ENCODE peak calls at places on chromosomes 1 and 21, in four cellular contexts. B is left ventricle myocardium inferior; Q is CD8-positive, alpha-beta memory T cell; G is transverse colon. A is an unnamed sample. For H3K4me1, the result is how much of the 10 kb centered on the place peaks cover.

GRCh38 chr1:208851376-208851775 is 607.2 kb upstream of the PLXNA2 start:
- DNase-seq in Q (no peak), B (no peak), G (no peak), A (no peak)

GRCh38 chr1:12172959-12173358 is 6.2 kb downstream of the TNFRSF1B start:
- DNase-seq in G (no peak), B (no peak), Q (no peak), A (no peak)

GRCh38 chr1:27719286-27720251 is 6.2 kb upstream of the FAM76A start:
- DNase-seq in G (no peak), Q (no peak), B (no peak), A (no peak)

GRCh38 chr1:81549588-81550127 is 251.1 kb upstream of the ADGRL2 start:
- DNase-seq in Q (no peak), G (no peak), B (no peak), A (no peak)

GRCh38 chr1:153805042-153805745 is 30.0 kb downstream of the SLC27A3 start:
- DNase-seq in B (no peak), G (peak), Q (peak), A (no peak)

GRCh38 chr1:147496571-147496970 is 44.7 kb upstream of the BCL9 start:
- DNase-seq in B (peak), G (peak), Q (no peak), A (peak)

GRCh38 chr1:183946309-183946591 is 91.3 kb downstream of the COLGALT2 start:
- DNase-seq in G (no peak), Q (no peak), B (no peak), A (no peak)

GRCh38 chr1:212608956-212609700 is 567 bp downstream of the ATF3 start:
- DNase-seq in G (peak), B (peak), Q (peak), A (peak)

GRCh38 chr21:25561668-25562641 is 45.3 kb downstream of the MRPL39 start:
- DNase-seq in G (peak), B (peak), Q (peak), A (peak)

GRCh38 chr1:55506686-55507577 is 291.8 kb upstream of the USP24 start:
- DNase-seq in B (no peak), G (peak), Q (no peak), A (no peak)

GRCh38 chr1:15835205-15835740 is 12.2 kb upstream of the SPEN start:
- DNase-seq in Q (no peak), G (peak), B (no peak), A (no peak)

GRCh38 chr1:94496076-94496755 is 45.3 kb downstream of the F3 start:
- DNase-seq in B (no peak), Q (no peak), G (no peak), A (no peak)

GRCh38 chr1:203539831-203540546 is 46.0 kb downstream of the OPTC start:
- DNase-seq in G (no peak), Q (no peak), B (no peak), A (peak)

GRCh38 chr1:63051356-63051755 is 267.4 kb downstream of the ATG4C start:
- DNase-seq in Q (no peak), G (no peak), B (no peak), A (no peak)

GRCh38 chr1:230306158-230306557 is 120.0 kb downstream of the PGBD5 start:
- DNase-seq in G (no peak), B (no peak), Q (no peak), A (peak)

GRCh38 chr1:187933562-187934419 is 1105.0 kb downstream of the PLA2G4A start:
- DNase-seq in Q (no peak), G (no peak), B (no peak), A (no peak)

GRCh38 chr1:55244476-55245109 is 29.4 kb upstream of the USP24 start:
- DNase-seq in G (no peak), Q (no peak), B (no peak), A (no peak)

GRCh38 chr1:48817505-48818114 is 40.9 kb upstream of the BEND5 start:
- DNase-seq in Q (no peak), B (peak), G (peak), A (peak)

GRCh38 chr1:205229399-205229861 is 1.7 kb downstream of the TMCC2 start:
- DNase-seq in G (peak), Q (peak), B (no peak), A (peak)

GRCh38 chr1:90550616-90551406 is 166.3 kb downstream of the BARHL2 start:
- DNase-seq in B (no peak), G (no peak), Q (no peak), A (no peak)

GRCh38 chr1:244749230-244750016 is 86.0 kb upstream of the COX20 start:
- DNase-seq in Q (no peak), B (no peak), G (no peak), A (no peak)

GRCh38 chr21:44840771-44841170 is 22.9 kb upstream of the SUMO3 start:
- DNase-seq in G (no peak), B (no peak), Q (no peak), A (no peak)

GRCh38 chr1:228543396-228543795 is 56.2 kb downstream of the RNF187 start:
- DNase-seq in B (no peak), G (no peak), Q (no peak), A (no peak)

GRCh38 chr1:38140025-38140487 is 93.5 kb upstream of the POU3F1 start:
- DNase-seq in G (no peak), B (no peak), Q (no peak), A (no peak)

GRCh38 chr1:198560093-198560638 is 19.7 kb upstream of the ATP6V1G3 start:
- DNase-seq in G (no peak), B (no peak), Q (no peak), A (no peak)

GRCh38 chr1:85258536-85259117 is 835 bp downstream of the C1orf52 start:
- DNase-seq in B (no peak), Q (no peak), G (no peak), A (no peak)

GRCh38 chr1:156804026-156804425 is 12.6 kb downstream of the SH2D2A start:
- DNase-seq in Q (no peak), G (no peak), B (no peak), A (no peak)

GRCh38 chr1:156804572-156805243 is 11.9 kb downstream of the SH2D2A start:
- DNase-seq in Q (no peak), G (no peak), B (no peak), A (no peak)

GRCh38 chr1:156801409-156802121 is 15.1 kb downstream of the SH2D2A start:
- DNase-seq in Q (no peak), B (peak), G (no peak), A (no peak)

GRCh38 chr1:156802421-156802820 is 14.2 kb downstream of the SH2D2A start:
- DNase-seq in B (no peak), G (no peak), Q (no peak), A (no peak)

GRCh38 chr1:156803086-156803851 is 13.4 kb downstream of the SH2D2A start:
- DNase-seq in B (no peak), G (no peak), Q (no peak), A (no peak)
- H3K4me1 ChIP-seq in B (half or more), G (under half), Q (under half), A (under half)

GRCh38 chr1:145955436-145955835 is 2.4 kb downstream of the LIX1L start:
- DNase-seq in B (no peak), Q (no peak), G (no peak), A (no peak)
- H3K4me1 ChIP-seq in B (half or more), Q (half or more), G (under half), A (half or more)

GRCh38 chr1:2400950-2401649 is 9.5 kb downstream of the RER1 start:
- DNase-seq in B (no peak), Q (no peak), G (no peak), A (no peak)

GRCh38 chr1:2402420-2402819 is 9.9 kb downstream of the PEX10 start:
- DNase-seq in B (no peak), G (no peak), Q (no peak), A (no peak)

GRCh38 chr1:2398871-2399270 is 7.2 kb downstream of the RER1 start:
- DNase-seq in B (no peak), G (no peak), Q (no peak), A (no peak)

GRCh38 chr1:2399890-2400575 is 8.4 kb downstream of the RER1 start:
- DNase-seq in Q (no peak), G (no peak), B (no peak), A (no peak)

DNA sequence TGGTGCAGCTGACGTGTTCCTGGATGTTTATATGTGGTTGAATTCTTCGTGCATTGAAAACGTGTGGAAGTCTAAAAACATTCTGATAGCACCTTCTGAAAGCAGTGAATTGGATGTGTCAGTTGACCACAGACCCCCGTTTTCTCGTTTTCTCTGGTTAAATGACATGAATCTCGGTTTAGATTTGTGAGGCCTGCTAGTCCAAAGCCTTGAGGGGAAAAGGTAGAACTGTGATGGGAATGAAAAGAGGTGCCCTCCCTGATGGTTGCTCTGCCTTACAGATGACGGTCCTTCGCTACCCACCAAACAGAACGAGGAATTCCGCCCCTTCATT is 8.9 kb downstream of the RER1 start:
- DNase-seq in B (no peak), G (no peak), Q (no peak), A (no peak)
- H3K4me1 ChIP-seq in B (under half), G (under half), Q (under half), A (under half)

DNA sequence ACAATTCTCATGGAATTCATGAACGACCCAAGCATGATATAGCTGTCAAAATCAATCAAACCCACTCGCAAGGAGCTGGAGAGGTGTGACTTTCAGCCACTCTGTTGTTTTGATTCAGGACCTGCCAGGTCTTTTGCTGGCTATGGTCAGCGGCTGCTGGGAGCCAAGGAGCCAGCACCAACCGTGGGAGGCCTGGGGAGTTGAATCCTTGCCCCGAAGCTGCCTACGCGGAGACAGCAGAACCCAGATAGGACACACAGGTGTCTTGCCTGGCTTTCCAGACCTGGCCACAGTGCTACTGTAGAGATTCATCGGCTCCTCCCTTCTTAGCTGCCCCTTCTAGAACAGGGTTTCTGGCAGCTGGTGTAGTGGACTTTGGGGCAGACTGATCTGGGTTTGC is 42.7 kb downstream of the ZSCAN20 start:
- DNase-seq in Q (no peak), G (no peak), B (no peak), A (no peak)
- H3K4me1 ChIP-seq in Q (under half), G (under half), B (under half), A (under half)

DNA sequence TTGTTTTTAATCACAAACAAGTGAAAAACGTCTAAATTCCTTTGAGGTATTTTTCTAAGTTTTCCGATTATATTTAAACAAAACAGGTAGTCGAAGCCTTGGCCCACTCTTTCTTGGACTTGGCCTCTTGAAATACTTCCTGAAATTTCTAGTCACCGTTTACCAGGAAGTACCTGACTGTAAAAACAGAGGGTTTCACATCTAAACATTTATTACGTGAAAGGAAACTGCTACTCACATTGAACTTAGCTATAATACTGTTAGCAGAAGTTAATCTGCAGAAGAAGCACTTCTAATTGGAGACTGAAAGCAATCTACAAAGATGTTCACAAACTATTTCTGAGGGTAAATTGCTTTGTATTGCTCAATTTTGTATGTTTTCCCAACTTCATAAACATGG is 526.0 kb upstream of the ADGRL4 start:
- DNase-seq in G (no peak), B (no peak), Q (no peak), A (no peak)
- H3K4me1 ChIP-seq in G (under half), B (under half), Q (under half), A (under half)

GRCh38 chr1:9399510-9400424 is 107.1 kb downstream of the SPSB1 start:
- DNase-seq in B (peak), Q (no peak), G (no peak), A (peak)

GRCh38 chr1:9400425-9401079 is 107.9 kb downstream of the SPSB1 start:
- DNase-seq in B (no peak), G (no peak), Q (no peak), A (no peak)

GRCh38 chr1:9402256-9402616 is 109.5 kb downstream of the SPSB1 start:
- DNase-seq in Q (no peak), B (no peak), G (no peak), A (no peak)

GRCh38 chr1:9402717-9403116 is 110.0 kb downstream of the SPSB1 start:
- DNase-seq in G (no peak), B (no peak), Q (no peak), A (no peak)

DNA sequence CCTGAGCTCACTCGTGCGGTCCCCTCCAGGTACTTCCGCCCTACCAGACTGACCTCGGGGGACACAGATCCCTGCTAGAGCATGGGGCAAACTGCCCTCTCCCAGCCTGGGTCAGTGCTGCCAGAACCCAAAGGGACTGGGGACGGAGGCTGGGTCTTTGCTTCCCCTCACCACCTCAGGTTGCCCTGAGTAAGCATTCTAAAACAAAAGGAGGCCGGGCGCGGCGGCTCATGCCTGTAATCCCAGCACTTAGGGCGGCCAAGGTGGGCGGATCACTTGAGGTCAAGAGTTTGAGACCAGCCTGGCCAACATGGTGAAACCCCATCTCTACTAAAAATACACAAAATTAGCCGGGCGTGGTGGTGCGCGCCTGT is 108.4 kb downstream of the SPSB1 start:
- DNase-seq in B (no peak), Q (no peak), G (no peak), A (no peak)
- H3K4me1 ChIP-seq in B (under half), Q (under half), G (under half), A (under half)

DNA sequence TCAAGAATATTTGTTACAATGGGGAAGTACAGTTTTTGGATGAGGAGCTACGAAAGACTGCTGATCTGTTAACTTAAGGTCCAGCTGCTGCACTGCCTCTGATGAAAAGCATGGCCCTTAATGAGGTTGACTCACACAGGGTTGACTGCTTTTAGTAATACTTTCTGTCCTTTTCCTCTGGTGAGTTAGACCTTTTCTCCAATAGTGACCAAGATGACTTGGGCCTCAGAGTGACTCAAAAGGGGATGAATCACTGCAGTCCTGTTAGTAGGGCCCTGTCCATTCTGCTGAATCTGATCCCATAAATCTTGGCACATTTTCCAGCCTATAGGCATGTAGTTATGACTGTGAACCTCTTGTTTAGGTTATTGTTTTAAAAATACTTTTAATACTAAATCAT is 2.7 kb downstream of the DISP1 start:
- DNase-seq in G (no peak), B (no peak), Q (no peak), A (no peak)
- H3K4me1 ChIP-seq in G (under half), B (under half), Q (under half), A (under half)

A was measured in sigmoid colon.